ENCODE peak calls at places on chromosomes 16 and 17, in six cellular contexts. L is mesenchymal stem cell, T is PC-9, J is A673, X is psoas muscle, I is A549. M is an unnamed sample. For H3K4me1, the result is how much of the 10 kb centered on the place peaks cover.

GRCh38 chr17:54992797-54993639 is 24.5 kb downstream of the STXBP4 start:
- DNase-seq in L (peak), T (peak), J (peak), X (no peak), I (peak), M (no peak)

GRCh38 chr16:61791465-61791864 is 244.8 kb downstream of the CDH8 start:
- DNase-seq in L (no peak), T (no peak), J (no peak), X (no peak), I (no peak), M (no peak)

GRCh38 chr17:69800870-69801269 is 274.2 kb upstream of the KCNJ16 start:
- DNase-seq in L (no peak), T (no peak), J (no peak), X (no peak), I (no peak), M (no peak)

GRCh38 chr16:49281843-49282642 is 405 bp upstream of the CBLN1 start:
- DNase-seq in L (peak), T (no peak), J (peak), X (peak), I (peak), M (peak)

GRCh38 chr16:81817789-81818304 is 38.8 kb downstream of the PLCG2 start:
- DNase-seq in L (no peak), T (no peak), J (no peak), X (no peak), I (no peak), M (no peak)

GRCh38 chr16:23482778-23483177 is 27.5 kb downstream of the GGA2 start:
- DNase-seq in L (no peak), T (no peak), J (no peak), X (no peak), I (no peak), M (no peak)

GRCh38 chr16:77711775-77712174 is 10.5 kb upstream of the NUDT7 start:
- DNase-seq in L (peak), T (no peak), J (no peak), X (no peak), I (no peak), M (no peak)

GRCh38 chr16:71401988-71402387 is 39.9 kb downstream of the TLE7 start:
- DNase-seq in L (no peak), T (no peak), J (no peak), X (no peak), I (no peak), M (no peak)

GRCh38 chr17:40461774-40462342 is 18.6 kb downstream of the IGFBP4 start:
- DNase-seq in L (no peak), T (no peak), J (no peak), X (no peak), I (no peak), M (no peak)

GRCh38 chr16:68752602-68753001 is 15.5 kb downstream of the CDH1 start:
- DNase-seq in L (no peak), T (no peak), J (no peak), X (no peak), I (no peak), M (no peak)

GRCh38 chr16:68749424-68749823 is 12.3 kb downstream of the CDH1 start:
- DNase-seq in L (no peak), T (no peak), J (no peak), X (no peak), I (no peak), M (no peak)

GRCh38 chr16:68750243-68750642 is 13.2 kb downstream of the CDH1 start:
- DNase-seq in L (no peak), T (no peak), J (no peak), X (no peak), I (no peak), M (no peak)

GRCh38 chr16:68754117-68754792 is 17.2 kb downstream of the CDH1 start:
- DNase-seq in L (no peak), T (no peak), J (no peak), X (no peak), I (no peak), M (no peak)

GRCh38 chr16:68751160-68751559 is 14.1 kb downstream of the CDH1 start:
- DNase-seq in L (no peak), T (no peak), J (no peak), X (no peak), I (no peak), M (no peak)
- H3K4me1 ChIP-seq in L (under half), T (half or more), J (under half), X (under half), I (half or more), M (half or more)

DNA sequence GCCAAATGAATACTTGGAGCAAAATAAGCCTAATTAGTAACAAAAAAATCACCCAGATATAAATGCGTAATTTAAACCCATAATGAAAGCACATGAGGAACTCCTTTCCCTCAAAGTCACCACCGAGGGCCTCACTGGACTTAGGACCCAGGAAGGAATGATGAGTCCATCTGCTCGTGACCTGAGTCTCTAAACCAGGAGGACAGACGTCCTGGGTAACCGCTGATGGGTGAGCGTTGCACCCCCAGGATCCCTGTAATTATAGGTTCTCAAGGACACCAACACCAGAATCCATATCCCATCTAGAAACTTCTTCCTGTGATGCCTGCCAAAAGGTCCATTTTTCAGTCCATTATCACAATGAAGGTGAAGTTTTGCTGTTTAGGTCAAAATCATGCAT is 121.4 kb downstream of the ZNF778 start:
- DNase-seq in L (no peak), T (no peak), J (no peak), X (no peak), I (no peak), M (no peak)
- H3K4me1 ChIP-seq in L (under half), T (under half), J (under half), X (half or more), I (under half), M (under half)

DNA sequence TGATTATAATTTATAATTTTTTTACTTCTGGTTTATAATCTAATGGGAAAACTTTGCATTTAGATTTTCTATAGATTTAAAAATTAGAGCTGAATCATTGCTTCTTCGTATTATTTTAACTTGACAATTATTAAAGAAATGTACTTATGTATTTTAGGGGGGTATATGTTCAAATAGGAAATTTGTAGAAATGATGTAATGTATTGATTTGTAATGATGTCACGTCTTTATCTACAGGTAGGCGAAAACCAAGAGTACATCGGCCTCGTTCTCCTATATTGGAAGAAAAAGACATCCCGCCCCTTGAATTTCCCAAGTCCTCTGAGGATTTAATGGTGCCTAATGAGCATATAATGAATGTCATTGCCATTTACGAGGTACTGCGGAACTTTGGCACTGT is 28.4 kb downstream of the BPTF start:
- DNase-seq in L (no peak), T (no peak), J (no peak), X (no peak), I (no peak), M (no peak)
- H3K4me1 ChIP-seq in L (under half), T (under half), J (under half), X (under half), I (under half), M (under half)

GRCh38 chr17:77034677-77035424 is 105.9 kb upstream of the SEC14L1 start:
- DNase-seq in L (no peak), T (no peak), J (no peak), X (no peak), I (no peak), M (no peak)
- H3K4me1 ChIP-seq in L (under half), T (under half), J (under half), X (under half), I (under half), M (under half)

DNA sequence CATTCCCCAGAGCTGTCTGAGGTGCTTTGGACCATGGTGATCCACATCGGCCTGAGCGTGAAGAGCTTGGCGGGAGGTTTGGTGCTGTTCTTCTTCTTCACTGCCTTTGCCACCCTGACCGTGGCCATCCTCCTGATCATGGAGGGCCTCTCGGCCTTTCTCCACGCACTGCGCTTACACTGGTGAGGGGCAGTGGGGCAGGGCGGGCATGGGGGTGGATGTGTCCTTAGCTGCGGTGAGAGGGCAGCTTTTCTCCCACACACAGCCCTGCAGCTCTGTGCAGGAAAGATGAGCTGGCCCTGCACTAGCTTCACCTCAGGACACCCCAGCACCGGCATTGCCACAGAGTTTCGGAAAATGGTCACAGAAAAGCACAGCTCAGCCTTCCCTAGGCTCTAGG is 21.8 kb upstream of the NAGLU start:
- DNase-seq in L (no peak), T (no peak), J (no peak), X (no peak), I (no peak), M (no peak)
- H3K4me1 ChIP-seq in L (under half), T (under half), J (under half), X (under half), I (under half), M (under half)

GRCh38 chr17:77375526-77375916 is 234.8 kb downstream of the SEC14L1 start:
- DNase-seq in L (no peak), T (no peak), J (no peak), X (no peak), I (no peak), M (no peak)
- H3K4me1 ChIP-seq in L (half or more), T (under half), J (half or more), X (half or more), I (half or more), M (half or more)

DNA sequence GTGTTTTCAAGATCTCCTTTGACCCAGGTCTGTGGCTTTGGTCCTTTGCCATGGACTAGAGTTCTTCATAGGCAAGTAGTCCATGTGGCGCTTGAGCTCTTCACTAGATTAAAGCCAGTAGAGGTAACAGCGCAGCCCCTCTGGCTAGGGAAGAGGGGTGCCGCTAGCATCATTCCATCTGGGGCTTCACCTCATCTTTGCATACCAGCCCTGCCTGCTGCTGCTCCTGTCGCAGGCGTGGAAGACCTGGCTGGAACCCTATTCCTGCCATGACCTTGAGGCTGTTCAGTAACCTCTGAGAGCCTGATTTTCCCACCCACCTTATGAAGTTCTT is 198.4 kb downstream of the MSI2 start:
- DNase-seq in L (no peak), T (no peak), J (no peak), X (no peak), I (no peak), M (no peak)
- H3K4me1 ChIP-seq in L (under half), T (under half), J (under half), X (under half), I (under half), M (under half)

GRCh38 chr17:50944054-50944901 is 78.1 kb upstream of the TOB1 start:
- DNase-seq in L (peak), T (peak), J (peak), X (peak), I (peak), M (peak)
- H3K4me1 ChIP-seq in L (under half), T (half or more), J (under half), X (half or more), I (half or more), M (under half)

M was measured in pancreas.